ENCODE peak calls at places on chromosomes 3 and 15, in four cellular contexts. Q, K, H and N are unnamed samples.

GRCh38 chr3:78506581-78507195 is 1261.1 kb downstream of the ROBO1 start:
- DNase-seq in Q (no peak), K (peak), H (peak), N (no peak)

GRCh38 chr15:74836846-74837245 is 6.1 kb downstream of the ULK3 start:
- DNase-seq in Q (no peak), K (no peak), H (no peak), N (no peak)

GRCh38 chr3:167032267-167032876 is 347.7 kb downstream of the ZBBX start:
- DNase-seq in Q (no peak), K (peak), H (peak), N (peak)

GRCh38 chr3:88626426-88627120 is 476.8 kb downstream of the C3orf38 start:
- DNase-seq in Q (no peak), K (no peak), H (no peak), N (no peak)

GRCh38 chr3:69236808-69237707 is 114.7 kb upstream of the LMOD3 start:
- DNase-seq in Q (no peak), K (no peak), H (no peak), N (peak)

GRCh38 chr3:141920701-141921100 is 44.3 kb downstream of the ATP1B3 start:
- DNase-seq in Q (no peak), K (no peak), H (no peak), N (no peak)

GRCh38 chr3:165549665-165550064 is 287.6 kb downstream of the BCHE start:
- DNase-seq in Q (no peak), K (no peak), H (no peak), N (no peak)

GRCh38 chr3:56894912-56895431 is 93.2 kb upstream of the ARHGEF3 start:
- DNase-seq in Q (no peak), K (no peak), H (peak), N (no peak)

GRCh38 chr3:196609343-196609775 is 30.1 kb upstream of the NRROS start:
- DNase-seq in Q (peak), K (peak), H (peak), N (peak)

GRCh38 chr15:66164788-66165187 is 88.8 kb downstream of the MEGF11 start:
- DNase-seq in Q (no peak), K (no peak), H (no peak), N (no peak)

GRCh38 chr3:47782538-47783308 is 1.0 kb upstream of the SMARCC1 start:
- DNase-seq in Q (no peak), K (no peak), H (no peak), N (no peak)

GRCh38 chr3:105527949-105528348 is 161.2 kb downstream of the ALCAM start:
- DNase-seq in Q (no peak), K (no peak), H (peak), N (no peak)

GRCh38 chr3:31196881-31197364 is 302.5 kb upstream of the GADL1 start:
- DNase-seq in Q (no peak), K (no peak), H (peak), N (no peak)

DNA sequence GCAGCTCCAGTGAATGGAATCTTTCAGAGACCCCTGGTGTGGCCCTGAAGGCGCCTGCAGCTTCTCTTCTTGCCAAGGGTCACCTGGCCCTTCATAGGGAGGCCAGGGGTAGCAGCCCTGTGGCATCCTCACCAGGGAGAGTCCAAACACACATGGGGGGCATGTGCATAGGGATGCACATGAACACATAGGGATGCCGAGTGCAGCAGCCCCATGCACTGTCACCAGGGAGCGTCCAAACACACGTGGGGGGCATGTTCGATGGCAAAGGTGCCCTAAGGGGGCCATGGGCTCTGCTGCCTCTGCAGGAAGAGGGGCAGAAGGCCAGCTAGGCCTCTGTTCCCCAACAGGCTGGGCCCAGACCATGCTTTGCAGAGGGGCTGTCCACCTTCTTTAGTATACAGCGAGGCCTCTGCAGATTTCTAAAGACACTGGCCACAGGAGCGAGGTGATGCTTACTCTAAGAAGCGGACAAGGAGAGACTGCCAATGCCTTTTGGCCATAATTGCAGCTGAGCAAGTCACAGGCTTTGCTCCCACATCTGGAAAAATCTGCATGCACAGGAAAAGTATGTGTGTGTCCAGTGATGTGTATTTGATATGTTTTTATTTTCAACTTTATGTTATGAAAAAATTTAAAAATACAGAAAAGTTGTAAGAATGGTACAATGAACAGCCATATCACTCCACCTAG is 20.9 kb downstream of the ANAPC13 start:
- DNase-seq in Q (no peak), K (no peak), H (no peak), N (no peak)
- TF ChIP-seq CTCF in Q (no peak), K (no peak), H (peak), N (no peak)

DNA sequence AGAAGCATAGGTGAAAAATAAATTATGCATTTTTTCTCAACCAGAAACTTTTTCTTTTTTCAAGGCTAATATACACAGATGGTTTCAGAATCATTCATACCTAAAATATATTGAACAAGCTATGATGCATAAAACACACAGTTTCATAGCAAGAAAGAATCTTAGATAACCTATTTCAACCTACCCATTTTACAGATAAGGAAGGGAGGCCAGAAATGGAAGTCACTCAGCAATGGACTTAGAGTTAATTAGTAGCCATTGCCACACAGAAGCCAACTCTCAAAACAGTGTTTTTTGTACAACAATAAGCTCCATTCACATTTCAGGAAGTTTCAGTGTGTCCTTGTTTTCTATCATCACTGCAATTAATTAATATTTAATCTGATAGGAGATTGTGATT is 27.5 kb upstream of the STRIT1 start:
- DNase-seq in Q (no peak), K (no peak), H (no peak), N (no peak)
- TF ChIP-seq CTCF in Q (no peak), K (no peak), H (no peak), N (no peak)

DNA sequence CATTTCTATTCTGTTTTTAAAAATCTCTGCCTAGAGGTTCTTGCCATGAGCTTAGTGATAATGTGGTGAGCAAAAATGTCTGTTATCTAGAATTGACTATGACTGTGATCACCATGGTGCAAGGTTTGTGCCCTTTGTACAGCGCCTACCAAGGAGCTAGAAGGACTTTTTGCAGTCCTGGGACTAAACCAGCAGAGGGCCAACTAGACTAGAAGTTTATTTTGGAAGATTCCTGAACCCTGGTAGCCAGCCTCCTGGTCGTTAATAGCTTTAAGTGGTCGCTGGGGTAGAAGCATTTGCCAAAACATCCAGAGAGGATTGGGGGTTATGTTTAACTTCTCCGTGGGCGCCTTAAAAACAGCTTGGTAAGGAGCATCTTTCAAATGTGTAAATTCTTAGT is 7.8 kb downstream of the SCG5 start:
- DNase-seq in Q (no peak), K (no peak), H (peak), N (peak)
- TF ChIP-seq CTCF in Q (no peak), K (no peak), H (peak), N (peak)

GRCh38 chr15:80087104-80087503 is 27.6 kb downstream of the ZFAND6 start:
- DNase-seq in Q (no peak), K (no peak), H (no peak), N (no peak)
- TF ChIP-seq CTCF in Q (no peak), K (no peak), H (peak), N (no peak)

GRCh38 chr15:71385026-71385425 is 269.8 kb downstream of the THSD4 start:
- DNase-seq in Q (no peak), K (no peak), H (no peak), N (no peak)

GRCh38 chr15:71387825-71388224 is 272.6 kb downstream of the THSD4 start:
- DNase-seq in Q (no peak), K (no peak), H (no peak), N (no peak)

GRCh38 chr15:71385469-71385868 is 270.2 kb downstream of the THSD4 start:
- DNase-seq in Q (no peak), K (no peak), H (no peak), N (no peak)

GRCh38 chr15:71386005-71386404 is 270.7 kb downstream of the THSD4 start:
- DNase-seq in Q (no peak), K (no peak), H (no peak), N (no peak)

DNA sequence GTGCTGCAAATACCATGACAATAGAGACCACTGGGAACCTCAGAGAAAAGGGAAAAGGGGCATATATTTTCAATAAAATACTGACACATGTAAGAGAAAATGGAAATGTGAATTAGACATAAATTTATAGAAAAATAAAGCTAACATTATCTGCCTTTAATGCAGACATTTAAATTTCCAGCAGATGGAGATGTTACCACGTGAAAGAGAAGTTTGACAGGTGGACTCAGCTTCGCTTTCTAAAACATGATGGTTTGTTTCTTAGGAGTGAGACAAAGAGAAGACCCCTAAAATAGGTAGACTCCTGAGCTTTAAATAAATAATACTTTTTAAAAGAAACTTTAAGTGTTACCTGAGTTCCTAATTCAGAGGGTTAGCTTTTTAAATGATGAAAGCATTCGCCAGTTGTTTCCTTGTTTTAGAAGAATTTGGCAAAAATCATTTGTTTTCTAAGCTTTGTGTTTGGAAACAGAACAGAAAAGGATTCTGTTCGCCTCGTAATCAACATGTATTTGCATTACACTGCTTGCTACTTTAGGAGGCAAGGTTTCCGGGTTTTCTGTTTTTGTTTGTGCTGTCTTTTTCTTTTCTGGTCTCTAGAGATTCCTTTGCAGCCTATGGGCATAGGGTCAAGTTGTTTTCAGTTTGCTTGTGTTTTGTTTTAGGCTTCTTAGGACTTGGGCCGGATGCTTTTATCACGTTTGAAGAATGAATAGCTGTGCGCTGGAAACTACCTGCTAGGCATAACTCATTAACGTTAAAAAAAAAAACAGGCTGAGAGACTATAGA is 271.4 kb downstream of the THSD4 start:
- DNase-seq in Q (no peak), K (no peak), H (peak), N (peak)
- TF ChIP-seq CTCF in Q (peak), K (peak), H (peak), N (peak)

GRCh38 chr15:52120488-52120887 is 7.9 kb upstream of the BCL2L10 start:
- DNase-seq in Q (no peak), K (no peak), H (no peak), N (no peak)
- TF ChIP-seq CTCF in Q (no peak), K (no peak), H (no peak), N (no peak)